ENCODE peak calls at places on chromosomes 12 and 14, in eight cellular contexts. U is uterus, R is lower leg skin, M is 8988T, J is left ventricle myocardium superior, S is cardiac muscle cell, E is AG09309, O is LNCaP clone FGC. W is an unnamed sample.

GRCh38 chr14:61756135-61756534 is 6.1 kb upstream of the SNAPC1 start:
- DNase-seq in U (no peak), R (no peak), M (no peak), J (no peak), S (peak), E (no peak), O (no peak), W (no peak)

GRCh38 chr12:69901141-69901900 is 76.3 kb downstream of the MYRFL start:
- DNase-seq in U (no peak), R (no peak), M (no peak), J (no peak), S (peak), E (no peak), O (no peak), W (no peak)

GRCh38 chr14:67623114-67623513 is 3.4 kb downstream of the ARG2 start:
- DNase-seq in U (no peak), R (no peak), M (no peak), J (no peak), S (peak), E (no peak), O (no peak), W (no peak)

GRCh38 chr14:103623883-103624482 is 5.0 kb upstream of the KLC1 start:
- DNase-seq in U (no peak), R (peak), M (no peak), J (peak), S (peak), E (no peak), O (no peak), W (no peak)

GRCh38 chr12:4954632-4955354 is 45.1 kb downstream of the KCNA1 start:
- DNase-seq in U (no peak), R (peak), M (no peak), J (no peak), S (no peak), E (no peak), O (no peak), W (no peak)

GRCh38 chr14:49463146-49463545 is 123.0 kb downstream of the RPS29 start:
- DNase-seq in U (no peak), R (no peak), M (no peak), J (no peak), S (no peak), E (no peak), O (no peak), W (no peak)

GRCh38 chr12:69112616-69113015 is 126.8 kb upstream of the CPSF6 start:
- DNase-seq in U (no peak), R (no peak), M (no peak), J (no peak), S (no peak), E (no peak), O (no peak), W (no peak)

GRCh38 chr12:77388611-77389265 is 323.4 kb upstream of the E2F7 start:
- DNase-seq in U (no peak), R (no peak), M (no peak), J (no peak), S (no peak), E (no peak), O (no peak), W (no peak)

GRCh38 chr12:28759334-28759733 is 389.7 kb upstream of the FAR2 start:
- DNase-seq in U (no peak), R (no peak), M (no peak), J (no peak), S (peak), E (peak), O (no peak), W (no peak)

GRCh38 chr14:68510201-68510600 is 282.7 kb downstream of the ZFP36L1 start:
- DNase-seq in U (peak), R (peak), M (no peak), J (peak), S (peak), E (peak), O (no peak), W (no peak)

GRCh38 chr12:57838594-57839302 is 7.8 kb downstream of the CTDSP2 start:
- DNase-seq in U (no peak), R (no peak), M (no peak), J (no peak), S (peak), E (no peak), O (no peak), W (no peak)

GRCh38 chr14:102514987-102515733 is 5.6 kb upstream of the ANKRD9 start:
- DNase-seq in U (no peak), R (no peak), M (no peak), J (no peak), S (no peak), E (no peak), O (no peak), W (no peak)

GRCh38 chr12:103560604-103561101 is 26.4 kb upstream of the STAB2 start:
- DNase-seq in U (no peak), R (no peak), M (peak), J (no peak), S (peak), E (peak), O (no peak), W (no peak)

W was measured in CD8-positive, alpha-beta T cell.